ENCODE peak calls at places on chromosomes 3 and 15, in nine cellular contexts. One of them, this sample, is unnamed.

GRCh38 chr15:68436680-68437079 is 4.7 kb upstream of the ITGA11 start:
- DNase-seq in astrocyte: no peak
- DNase-seq in thoracic aorta: no peak
- DNase-seq in Peyer's patch: no peak
- DNase-seq in lung: peak; percentile 14
- DNase-seq in coronary artery: peak; percentile 47
- DNase-seq in upper lobe of right lung: no peak
- DNase-seq in CD8-positive, alpha-beta memory T cell: no peak
- DNase-seq in cardiac muscle cell: no peak
- DNase-seq in this sample: no peak

GRCh38 chr3:190566043-190566933 is 52.4 kb downstream of the IL1RAP start:
- DNase-seq in astrocyte: peak; percentile 100
- DNase-seq in thoracic aorta: peak; percentile 85
- DNase-seq in Peyer's patch: peak; percentile 31
- DNase-seq in lung: peak; percentile 94
- DNase-seq in coronary artery: peak; percentile 87
- DNase-seq in upper lobe of right lung: peak; percentile 86
- DNase-seq in CD8-positive, alpha-beta memory T cell: no peak
- DNase-seq in cardiac muscle cell: peak; percentile 42
- DNase-seq in this sample: peak; percentile 50

GRCh38 chr3:117553461-117553860 is 843.9 kb downstream of the TUSC7 start:
- DNase-seq in astrocyte: peak; percentile 59
- DNase-seq in thoracic aorta: no peak
- DNase-seq in Peyer's patch: no peak
- DNase-seq in lung: no peak
- DNase-seq in coronary artery: no peak
- DNase-seq in upper lobe of right lung: no peak
- DNase-seq in CD8-positive, alpha-beta memory T cell: no peak
- DNase-seq in cardiac muscle cell: no peak
- DNase-seq in this sample: no peak

GRCh38 chr3:125161607-125162219 is 50.8 kb downstream of the SLC12A8 start:
- DNase-seq in astrocyte: no peak
- DNase-seq in thoracic aorta: no peak
- DNase-seq in Peyer's patch: no peak
- DNase-seq in lung: no peak
- DNase-seq in coronary artery: no peak
- DNase-seq in upper lobe of right lung: no peak
- DNase-seq in CD8-positive, alpha-beta memory T cell: no peak
- DNase-seq in cardiac muscle cell: no peak
- DNase-seq in this sample: no peak

GRCh38 chr3:8624612-8625011 is 20.0 kb downstream of the SSUH2 start:
- DNase-seq in astrocyte: no peak
- DNase-seq in thoracic aorta: no peak
- DNase-seq in Peyer's patch: no peak
- DNase-seq in lung: no peak
- DNase-seq in coronary artery: no peak
- DNase-seq in upper lobe of right lung: peak; percentile 37
- DNase-seq in CD8-positive, alpha-beta memory T cell: no peak
- DNase-seq in cardiac muscle cell: no peak
- DNase-seq in this sample: no peak

GRCh38 chr3:191158247-191158646 is 40.8 kb upstream of the OSTN start:
- DNase-seq in astrocyte: no peak
- DNase-seq in thoracic aorta: no peak
- DNase-seq in Peyer's patch: no peak
- DNase-seq in lung: no peak
- DNase-seq in coronary artery: no peak
- DNase-seq in upper lobe of right lung: no peak
- DNase-seq in CD8-positive, alpha-beta memory T cell: no peak
- DNase-seq in cardiac muscle cell: no peak
- DNase-seq in this sample: no peak

GRCh38 chr3:88936837-88937236 is 170.6 kb upstream of the EPHA3 start:
- DNase-seq in astrocyte: no peak
- DNase-seq in thoracic aorta: no peak
- DNase-seq in Peyer's patch: no peak
- DNase-seq in lung: no peak
- DNase-seq in coronary artery: no peak
- DNase-seq in upper lobe of right lung: no peak
- DNase-seq in CD8-positive, alpha-beta memory T cell: no peak
- DNase-seq in cardiac muscle cell: no peak
- DNase-seq in this sample: no peak

GRCh38 chr3:146217324-146217723 is 33.6 kb downstream of the PLSCR4 start:
- DNase-seq in astrocyte: no peak
- DNase-seq in thoracic aorta: no peak
- DNase-seq in Peyer's patch: no peak
- DNase-seq in lung: no peak
- DNase-seq in coronary artery: no peak
- DNase-seq in upper lobe of right lung: no peak
- DNase-seq in CD8-positive, alpha-beta memory T cell: no peak
- DNase-seq in cardiac muscle cell: no peak
- DNase-seq in this sample: no peak

DNA sequence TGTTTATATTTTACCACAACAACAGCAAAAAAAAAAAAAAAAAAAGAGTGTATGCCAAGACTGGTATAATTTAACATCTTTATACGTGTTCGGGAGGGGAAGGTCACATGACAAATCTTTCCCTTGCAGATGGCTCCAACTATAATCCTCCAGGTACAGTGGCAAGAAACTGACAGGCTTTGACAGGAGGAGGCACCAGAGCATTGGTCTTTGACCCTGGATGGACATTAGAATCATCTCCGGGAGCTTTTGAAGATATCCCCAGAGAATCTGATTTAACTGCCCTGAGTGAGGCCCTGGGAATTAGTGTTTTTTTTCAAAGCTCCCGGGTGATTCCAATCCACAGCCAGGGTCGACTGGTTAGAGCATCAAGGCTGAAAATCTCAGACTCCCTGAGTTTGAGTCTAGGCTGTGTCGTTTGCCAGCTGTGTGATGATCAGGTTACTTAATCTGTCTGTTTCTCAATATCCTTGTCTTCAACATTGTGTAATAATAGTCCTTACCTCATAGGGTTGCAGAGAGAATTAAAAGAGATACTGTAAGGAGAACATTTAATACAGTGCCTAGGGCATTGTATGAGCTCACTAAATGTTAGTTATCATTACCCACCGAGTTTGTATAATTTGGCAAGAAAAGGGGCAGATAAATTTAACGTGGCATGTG is 8.9 kb upstream of the SEMA5B start:
- DNase-seq in astrocyte: no peak
- DNase-seq in thoracic aorta: no peak
- DNase-seq in Peyer's patch: no peak
- DNase-seq in lung: no peak
- DNase-seq in coronary artery: no peak
- DNase-seq in upper lobe of right lung: no peak
- DNase-seq in CD8-positive, alpha-beta memory T cell: no peak
- DNase-seq in cardiac muscle cell: no peak
- DNase-seq in this sample: no peak
- H3K27ac ChIP-seq in astrocyte: no peak overlapping the region
- H3K27ac ChIP-seq in thoracic aorta: peak overlapping the region; percentile 65
- H3K27ac ChIP-seq in Peyer's patch: no peak overlapping the region
- H3K27ac ChIP-seq in lung: no peak overlapping the region
- H3K27ac ChIP-seq in coronary artery: peak overlapping the region; percentile 53
- H3K27ac ChIP-seq in upper lobe of right lung: no peak overlapping the region
- H3K27ac ChIP-seq in CD8-positive, alpha-beta memory T cell: no peak overlapping the region
- H3K27ac ChIP-seq in cardiac muscle cell: no peak overlapping the region
- H3K27ac ChIP-seq in this sample: no peak overlapping the region

GRCh38 chr3:53674582-53674981 is 171.6 kb downstream of the CHDH start:
- DNase-seq in astrocyte: no peak
- DNase-seq in thoracic aorta: no peak
- DNase-seq in Peyer's patch: no peak
- DNase-seq in lung: no peak
- DNase-seq in coronary artery: no peak
- DNase-seq in upper lobe of right lung: no peak
- DNase-seq in CD8-positive, alpha-beta memory T cell: no peak
- DNase-seq in cardiac muscle cell: no peak
- DNase-seq in this sample: no peak

GRCh38 chr3:53680026-53680425 is 166.2 kb downstream of the CHDH start:
- DNase-seq in astrocyte: no peak
- DNase-seq in thoracic aorta: no peak
- DNase-seq in Peyer's patch: no peak
- DNase-seq in lung: no peak
- DNase-seq in coronary artery: no peak
- DNase-seq in upper lobe of right lung: no peak
- DNase-seq in CD8-positive, alpha-beta memory T cell: no peak
- DNase-seq in cardiac muscle cell: peak; percentile 78
- DNase-seq in this sample: no peak

GRCh38 chr3:53675022-53675697 is 171.1 kb downstream of the CHDH start:
- DNase-seq in astrocyte: no peak
- DNase-seq in thoracic aorta: no peak
- DNase-seq in Peyer's patch: no peak
- DNase-seq in lung: no peak
- DNase-seq in coronary artery: no peak
- DNase-seq in upper lobe of right lung: no peak
- DNase-seq in CD8-positive, alpha-beta memory T cell: no peak
- DNase-seq in cardiac muscle cell: peak; percentile 59
- DNase-seq in this sample: no peak

GRCh38 chr3:53675942-53676341 is 170.3 kb downstream of the CHDH start:
- DNase-seq in astrocyte: no peak
- DNase-seq in thoracic aorta: no peak
- DNase-seq in Peyer's patch: no peak
- DNase-seq in lung: no peak
- DNase-seq in coronary artery: no peak
- DNase-seq in upper lobe of right lung: no peak
- DNase-seq in CD8-positive, alpha-beta memory T cell: no peak
- DNase-seq in cardiac muscle cell: no peak
- DNase-seq in this sample: no peak

DNA sequence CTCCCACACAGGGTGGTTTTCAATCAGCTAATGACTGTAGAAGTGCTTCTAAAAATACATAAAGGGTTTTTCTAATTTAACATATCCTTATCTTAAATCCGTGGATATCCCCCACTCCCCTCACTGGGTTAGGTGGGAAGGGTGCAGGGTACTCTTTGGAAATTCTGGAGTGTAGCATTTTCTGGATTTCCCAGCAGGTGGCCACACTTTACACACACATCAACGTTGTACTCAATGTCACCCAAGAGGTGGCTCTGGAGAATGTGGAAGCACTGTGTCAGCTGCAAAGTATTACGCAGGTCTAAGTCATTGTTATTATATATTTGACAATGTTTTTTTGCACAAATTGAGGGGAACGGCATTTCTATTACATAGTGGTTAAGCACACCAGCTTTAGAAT is 168.8 kb downstream of the CHDH start:
- DNase-seq in astrocyte: no peak
- DNase-seq in thoracic aorta: no peak
- DNase-seq in Peyer's patch: no peak
- DNase-seq in lung: no peak
- DNase-seq in coronary artery: no peak
- DNase-seq in upper lobe of right lung: no peak
- DNase-seq in CD8-positive, alpha-beta memory T cell: no peak
- DNase-seq in cardiac muscle cell: peak; percentile 85
- DNase-seq in this sample: no peak
- H3K27ac ChIP-seq in astrocyte: no peak overlapping the region
- H3K27ac ChIP-seq in thoracic aorta: no peak overlapping the region
- H3K27ac ChIP-seq in Peyer's patch: no peak overlapping the region
- H3K27ac ChIP-seq in lung: no peak overlapping the region
- H3K27ac ChIP-seq in coronary artery: no peak overlapping the region
- H3K27ac ChIP-seq in upper lobe of right lung: no peak overlapping the region
- H3K27ac ChIP-seq in CD8-positive, alpha-beta memory T cell: no peak overlapping the region
- H3K27ac ChIP-seq in cardiac muscle cell: peak overlapping the region; percentile 97
- H3K27ac ChIP-seq in this sample: no peak overlapping the region

GRCh38 chr15:57631386-57632110 is 39.8 kb downstream of the MYZAP start:
- DNase-seq in astrocyte: no peak
- DNase-seq in thoracic aorta: no peak
- DNase-seq in Peyer's patch: no peak
- DNase-seq in lung: no peak
- DNase-seq in coronary artery: no peak
- DNase-seq in upper lobe of right lung: no peak
- DNase-seq in CD8-positive, alpha-beta memory T cell: no peak
- DNase-seq in cardiac muscle cell: peak; percentile 6
- DNase-seq in this sample: no peak

GRCh38 chr15:57624730-57625129 is 33.0 kb downstream of the MYZAP start:
- DNase-seq in astrocyte: no peak
- DNase-seq in thoracic aorta: no peak
- DNase-seq in Peyer's patch: no peak
- DNase-seq in lung: no peak
- DNase-seq in coronary artery: no peak
- DNase-seq in upper lobe of right lung: no peak
- DNase-seq in CD8-positive, alpha-beta memory T cell: no peak
- DNase-seq in cardiac muscle cell: no peak
- DNase-seq in this sample: no peak

GRCh38 chr15:57626713-57627440 is 35.2 kb downstream of the MYZAP start:
- DNase-seq in astrocyte: no peak
- DNase-seq in thoracic aorta: no peak
- DNase-seq in Peyer's patch: no peak
- DNase-seq in lung: no peak
- DNase-seq in coronary artery: no peak
- DNase-seq in upper lobe of right lung: no peak
- DNase-seq in CD8-positive, alpha-beta memory T cell: no peak
- DNase-seq in cardiac muscle cell: no peak
- DNase-seq in this sample: no peak

GRCh38 chr15:57625703-57626448 is 34.2 kb downstream of the MYZAP start:
- DNase-seq in astrocyte: no peak
- DNase-seq in thoracic aorta: no peak
- DNase-seq in Peyer's patch: no peak
- DNase-seq in lung: no peak
- DNase-seq in coronary artery: no peak
- DNase-seq in upper lobe of right lung: no peak
- DNase-seq in CD8-positive, alpha-beta memory T cell: no peak
- DNase-seq in cardiac muscle cell: no peak
- DNase-seq in this sample: no peak
- H3K27ac ChIP-seq in astrocyte: no peak overlapping the region
- H3K27ac ChIP-seq in thoracic aorta: peak overlapping the region; percentile 30
- H3K27ac ChIP-seq in Peyer's patch: no peak overlapping the region
- H3K27ac ChIP-seq in lung: no peak overlapping the region
- H3K27ac ChIP-seq in coronary artery: no peak overlapping the region
- H3K27ac ChIP-seq in upper lobe of right lung: peak overlapping the region; percentile 27
- H3K27ac ChIP-seq in CD8-positive, alpha-beta memory T cell: no peak overlapping the region
- H3K27ac ChIP-seq in cardiac muscle cell: no peak overlapping the region
- H3K27ac ChIP-seq in this sample: no peak overlapping the region

GRCh38 chr15:66789029-66790025 is 87.3 kb downstream of the SMAD6 start:
- DNase-seq in astrocyte: peak; percentile 40
- DNase-seq in thoracic aorta: no peak
- DNase-seq in Peyer's patch: no peak
- DNase-seq in lung: peak; percentile 55
- DNase-seq in coronary artery: no peak
- DNase-seq in upper lobe of right lung: peak; percentile 70
- DNase-seq in CD8-positive, alpha-beta memory T cell: no peak
- DNase-seq in cardiac muscle cell: peak; percentile 43
- DNase-seq in this sample: peak; percentile 38
- H3K27ac ChIP-seq in astrocyte: no peak overlapping the region
- H3K27ac ChIP-seq in thoracic aorta: peak overlapping the region; percentile 79
- H3K27ac ChIP-seq in Peyer's patch: no peak overlapping the region
- H3K27ac ChIP-seq in lung: no peak overlapping the region
- H3K27ac ChIP-seq in coronary artery: peak overlapping the region; percentile 72
- H3K27ac ChIP-seq in upper lobe of right lung: no peak overlapping the region
- H3K27ac ChIP-seq in CD8-positive, alpha-beta memory T cell: no peak overlapping the region
- H3K27ac ChIP-seq in cardiac muscle cell: no peak overlapping the region
- H3K27ac ChIP-seq in this sample: peak overlapping the region; percentile 35

GRCh38 chr15:77514635-77515421 is 94.1 kb downstream of the HMG20A start:
- DNase-seq in astrocyte: no peak
- DNase-seq in thoracic aorta: no peak
- DNase-seq in Peyer's patch: no peak
- DNase-seq in lung: no peak
- DNase-seq in coronary artery: no peak
- DNase-seq in upper lobe of right lung: no peak
- DNase-seq in CD8-positive, alpha-beta memory T cell: no peak
- DNase-seq in cardiac muscle cell: no peak
- DNase-seq in this sample: no peak
- H3K27ac ChIP-seq in astrocyte: no peak overlapping the region
- H3K27ac ChIP-seq in thoracic aorta: no peak overlapping the region
- H3K27ac ChIP-seq in Peyer's patch: no peak overlapping the region
- H3K27ac ChIP-seq in lung: no peak overlapping the region
- H3K27ac ChIP-seq in coronary artery: no peak overlapping the region
- H3K27ac ChIP-seq in upper lobe of right lung: no peak overlapping the region
- H3K27ac ChIP-seq in CD8-positive, alpha-beta memory T cell: no peak overlapping the region
- H3K27ac ChIP-seq in cardiac muscle cell: no peak overlapping the region
- H3K27ac ChIP-seq in this sample: no peak overlapping the region